ENCODE peak calls at places on chromosomes 2 and 18, in eight cellular contexts. J is amniotic epithelial cell; E is right lobe of liver; I is progenitor cell of endocrine pancreas; N is activated CD8-positive, alpha-beta T cell treated with anti-CD3 and anti-CD28 coated beads, Interleukin-2, amount 10 ng/mL, durations not matched to agents 7 days and 5 days; X is HT1080; H is activated naive CD4-positive, alpha-beta T cell; G is NCI-H2029 treated with DMSO at 0.1 percent for 48 hours. F is an unnamed sample.

GRCh38 chr2:222566229-222566628 is 89.7 kb downstream of the FARSB start:
- DNase-seq in J (no peak), E (no peak), I (no peak), N (no peak), X (no peak), H (no peak), G (no peak), F (no peak)

GRCh38 chr18:864872-865273 is 39.8 kb upstream of the ADCYAP1 start:
- DNase-seq in J (peak; percentile 62), E (peak; percentile 74), I (peak; percentile 58), N (peak; percentile 73), X (peak; percentile 56), H (peak; percentile 15), G (peak; percentile 40), F (peak; percentile 73)

GRCh38 chr18:43060020-43060419 is 55.5 kb downstream of the RIT2 start:
- DNase-seq in J (no peak), E (no peak), I (no peak), N (no peak), X (peak; percentile 7), H (no peak), G (no peak), F (no peak)

GRCh38 chr2:106174056-106174455 is 20.0 kb downstream of the UXS1 start:
- DNase-seq in J (no peak), E (no peak), I (no peak), N (no peak), X (no peak), H (no peak), G (no peak), F (no peak)

GRCh38 chr2:189024861-189025618 is 50.9 kb downstream of the COL3A1 start:
- DNase-seq in J (peak; percentile 40), E (no peak), I (no peak), N (no peak), X (no peak), H (no peak), G (no peak), F (no peak)

GRCh38 chr2:78734221-78734620 is 291.3 kb upstream of the REG3G start:
- DNase-seq in J (no peak), E (no peak), I (no peak), N (no peak), X (no peak), H (no peak), G (no peak), F (no peak)

GRCh38 chr18:11909597-11910026 is 1.5 kb upstream of the MPPE1 start:
- DNase-seq in J (peak; percentile 54), E (no peak), I (no peak), N (no peak), X (no peak), H (no peak), G (peak; percentile 45), F (no peak)

GRCh38 chr2:163808406-163808805 is 72.6 kb upstream of the FIGN start:
- DNase-seq in J (no peak), E (no peak), I (no peak), N (no peak), X (no peak), H (no peak), G (no peak), F (no peak)

GRCh38 chr2:45668509-45668908 is 17.0 kb downstream of the PRKCE start:
- DNase-seq in J (no peak), E (no peak), I (no peak), N (no peak), X (no peak), H (no peak), G (no peak), F (no peak)

GRCh38 chr2:24785704-24786321 is 7.4 kb downstream of the PTRHD1 start:
- DNase-seq in J (no peak), E (no peak), I (no peak), N (no peak), X (no peak), H (no peak), G (peak; percentile 65), F (no peak)

GRCh38 chr18:40017026-40017425 is 1938.0 kb upstream of the PIK3C3 start:
- DNase-seq in J (no peak), E (no peak), I (no peak), N (no peak), X (no peak), H (no peak), G (no peak), F (no peak)

GRCh38 chr18:74862094-74862493 is 264.4 kb downstream of the ZNF407 start:
- DNase-seq in J (no peak), E (no peak), I (no peak), N (no peak), X (no peak), H (no peak), G (no peak), F (no peak)

GRCh38 chr2:18117592-18117991 is 239.1 kb downstream of the KCNS3 start:
- DNase-seq in J (peak; percentile 71), E (no peak), I (no peak), N (peak; percentile 37), X (peak; percentile 52), H (no peak), G (peak; percentile 6), F (peak; percentile 14)

GRCh38 chr2:120765911-120766757 is 30.5 kb downstream of the GLI2 start:
- DNase-seq in J (peak; percentile 99), E (peak; percentile 64), I (no peak), N (no peak), X (peak; percentile 26), H (no peak), G (no peak), F (no peak)

GRCh38 chr2:182917924-182918323 is 51.5 kb upstream of the FRZB start:
- DNase-seq in J (no peak), E (no peak), I (no peak), N (no peak), X (no peak), H (no peak), G (no peak), F (no peak)

GRCh38 chr2:9467687-9468086 is 6.7 kb upstream of the IAH1 start:
- DNase-seq in J (no peak), E (no peak), I (no peak), N (no peak), X (no peak), H (no peak), G (no peak), F (no peak)

GRCh38 chr2:128413718-128414341 is 95.2 kb upstream of the HS6ST1 start:
- DNase-seq in J (no peak), E (peak; percentile 21), I (peak; percentile 8), N (no peak), X (no peak), H (no peak), G (no peak), F (no peak)

GRCh38 chr18:12939161-12939560 is 8.7 kb upstream of the SEH1L start:
- DNase-seq in J (no peak), E (no peak), I (no peak), N (no peak), X (no peak), H (no peak), G (no peak), F (no peak)

GRCh38 chr18:60935046-60935445 is 398.2 kb upstream of the CDH20 start:
- DNase-seq in J (no peak), E (no peak), I (no peak), N (no peak), X (no peak), H (no peak), G (no peak), F (no peak)

GRCh38 chr2:203579131-203579643 is 44.1 kb upstream of the RAPH1 start:
- DNase-seq in J (peak; percentile 91), E (peak; percentile 71), I (no peak), N (peak; percentile 50), X (peak; percentile 81), H (no peak), G (peak; percentile 73), F (peak; percentile 92)

GRCh38 chr18:48673456-48674197 is 134.8 kb downstream of the CTIF start:
- DNase-seq in J (no peak), E (peak; percentile 33), I (no peak), N (no peak), X (no peak), H (no peak), G (no peak), F (no peak)

GRCh38 chr2:70789304-70790078 is 952 bp downstream of the FIGLA start:
- DNase-seq in J (peak; percentile 12), E (peak; percentile 58), I (peak; percentile 42), N (peak; percentile 79), X (peak; percentile 57), H (peak; percentile 42), G (peak; percentile 32), F (peak; percentile 64)

GRCh38 chr2:239194731-239195317 is 206.0 kb downstream of the HDAC4 start:
- DNase-seq in J (no peak), E (peak; percentile 33), I (peak; percentile 6), N (no peak), X (no peak), H (no peak), G (no peak), F (no peak)

GRCh38 chr2:202965810-202966454 is 48.7 kb upstream of the NBEAL1 start:
- DNase-seq in J (peak; percentile 89), E (no peak), I (no peak), N (no peak), X (peak; percentile 82), H (no peak), G (no peak), F (peak; percentile 13)

GRCh38 chr18:36628435-36629094 is 200.2 kb downstream of the TPGS2 start:
- DNase-seq in J (peak; percentile 92), E (no peak), I (no peak), N (no peak), X (no peak), H (no peak), G (no peak), F (no peak)

GRCh38 chr18:48858676-48859075 is 92.1 kb downstream of the SMAD7 start:
- DNase-seq in J (no peak), E (no peak), I (no peak), N (no peak), X (no peak), H (no peak), G (no peak), F (no peak)

GRCh38 chr18:12883003-12883683 is 894 bp downstream of the PTPN2 start:
- DNase-seq in J (no peak), E (no peak), I (no peak), N (no peak), X (no peak), H (no peak), G (no peak), F (no peak)

GRCh38 chr18:9771261-9771976 is 63.3 kb downstream of the RAB31 start:
- DNase-seq in J (peak; percentile 61), E (peak; percentile 80), I (peak; percentile 84), N (peak; percentile 62), X (peak; percentile 37), H (peak; percentile 13), G (no peak), F (peak; percentile 53)

GRCh38 chr18:23136326-23137092 is 1.2 kb downstream of the CABLES1 start:
- DNase-seq in J (no peak), E (peak; percentile 65), I (peak; percentile 19), N (peak; percentile 29), X (no peak), H (no peak), G (no peak), F (no peak)

GRCh38 chr2:121479882-121480522 is 50.7 kb upstream of the RNU4ATAC start:
- DNase-seq in J (peak; percentile 43), E (no peak), I (no peak), N (no peak), X (no peak), H (no peak), G (peak; percentile 28), F (peak; percentile 40)

GRCh38 chr18:79169958-79170555 is 100.9 kb downstream of the ATP9B start:
- DNase-seq in J (peak; percentile 84), E (peak; percentile 57), I (no peak), N (no peak), X (no peak), H (no peak), G (no peak), F (no peak)

GRCh38 chr2:205706769-205707375 is 24.6 kb downstream of the NRP2 start:
- DNase-seq in J (peak; percentile 96), E (no peak), I (no peak), N (peak; percentile 51), X (peak; percentile 97), H (peak; percentile 15), G (no peak), F (no peak)

GRCh38 chr2:46812381-46813024 is 103.1 kb downstream of the MCFD2 start:
- DNase-seq in J (peak; percentile 99), E (no peak), I (no peak), N (peak; percentile 12), X (no peak), H (no peak), G (no peak), F (no peak)

GRCh38 chr2:119422521-119422920 is 9.1 kb upstream of the TMEM37 start:
- DNase-seq in J (no peak), E (no peak), I (no peak), N (no peak), X (no peak), H (no peak), G (no peak), F (no peak)

F was measured in Caco-2.